ENCODE peak calls at places on chromosome X, in five cellular contexts. Q is OCI-LY7, S is neural progenitor cell, Z is mesenchymal stem cell, M is HCT116. C is an unnamed sample.

GRCh38 chrX:106917830-106918500 is 2.2 kb upstream of the CLDN2 start:
- DNase-seq in Z (peak; percentile 20), M (peak; percentile 88), S (no peak), Q (no peak), C (no peak)

GRCh38 chrX:2679534-2680485 is 11.3 kb upstream of the CD99 start:
- DNase-seq in Z (peak; percentile 74), Q (no peak), S (no peak), M (no peak), C (no peak)

GRCh38 chrX:154655786-154656185 is 2.4 kb upstream of the CTAG2 start:
- DNase-seq in Q (no peak), S (no peak), Z (no peak), M (no peak), C (no peak)

GRCh38 chrX:107700317-107700774 is 72.0 kb downstream of the PRPS1 start:
- DNase-seq in S (no peak), Q (no peak), Z (peak; percentile 79), M (no peak), C (peak; percentile 41)

GRCh38 chrX:105882581-105883275 is 60.4 kb downstream of the NRK start:
- DNase-seq in M (no peak), Z (peak; percentile 79), S (no peak), Q (no peak), C (no peak)

GRCh38 chrX:115018040-115018647 is 728 bp upstream of the IL13RA2 start:
- DNase-seq in M (no peak), Q (no peak), S (peak; percentile 47), Z (no peak), C (peak; percentile 71)

GRCh38 chrX:24424948-24425347 is 40.1 kb upstream of the PDK3 start:
- DNase-seq in M (no peak), S (no peak), Z (no peak), Q (no peak), C (no peak)

GRCh38 chrX:107571296-107571998 is 56.9 kb upstream of the PRPS1 start:
- DNase-seq in Q (no peak), S (no peak), M (peak; percentile 8), Z (peak; percentile 93), C (no peak)

GRCh38 chrX:119757979-119758681 is at the start of gene SOWAHD:
- DNase-seq in Q (peak; percentile 39), Z (peak; percentile 26), S (peak; percentile 60), M (no peak), C (no peak)

GRCh38 chrX:8455600-8455999 is 9.0 kb upstream of the VCX3B start:
- DNase-seq in Z (no peak), M (no peak), S (no peak), Q (no peak), C (no peak)

GRCh38 chrX:37825225-37825842 is 22.0 kb downstream of the DYNLT3 start:
- DNase-seq in S (peak; percentile 40), M (peak; percentile 8), Z (peak; percentile 37), Q (peak; percentile 73), C (peak; percentile 86)

GRCh38 chrX:53078943-53079342 is 3.2 kb upstream of the TSPYL2 start:
- DNase-seq in S (no peak), Z (no peak), M (no peak), Q (no peak), C (no peak)

GRCh38 chrX:78545233-78545632 is 113.9 kb downstream of the RTL3 start:
- DNase-seq in M (no peak), Z (no peak), Q (no peak), S (no peak), C (no peak)

GRCh38 chrX:104762641-104763040 is 196.6 kb downstream of the IL1RAPL2 start:
- DNase-seq in M (no peak), Z (no peak), Q (no peak), S (no peak), C (no peak)

GRCh38 chrX:19827088-19827487 is 60.3 kb downstream of the SH3KBP1 start:
- DNase-seq in S (no peak), Z (no peak), Q (no peak), M (no peak), C (no peak)
- H2AFZ ChIP-seq in S (no peak overlapping the region), Z (no peak overlapping the region), Q (no peak overlapping the region), M (no peak overlapping the region), C (no peak overlapping the region)

GRCh38 chrX:51852621-51853020 is 40.8 kb upstream of the MAGED1 start:
- DNase-seq in M (no peak), S (peak; percentile 1), Z (no peak), Q (no peak), C (no peak)

GRCh38 chrX:51860679-51861078 is 32.7 kb upstream of the MAGED1 start:
- DNase-seq in S (peak; percentile 52), Z (peak; percentile 35), M (peak; percentile 18), Q (peak; percentile 33), C (peak; percentile 61)

GRCh38 chrX:51853251-51853650 is 40.2 kb upstream of the MAGED1 start:
- DNase-seq in Z (no peak), Q (no peak), M (no peak), S (peak; percentile 26), C (no peak)

GRCh38 chrX:51855698-51856097 is 37.7 kb upstream of the MAGED1 start:
- DNase-seq in Q (no peak), Z (no peak), M (no peak), S (no peak), C (no peak)

GRCh38 chrX:51857159-51857733 is 36.2 kb upstream of the MAGED1 start:
- DNase-seq in Q (no peak), M (no peak), S (no peak), Z (no peak), C (no peak)
- H2AFZ ChIP-seq in Q (no peak overlapping the region), M (no peak overlapping the region), S (no peak overlapping the region), Z (no peak overlapping the region), C (no peak overlapping the region)

GRCh38 chrX:130300010-130300282 is 31.2 kb upstream of the ZNF280C start:
- DNase-seq in S (no peak), Z (no peak), Q (no peak), M (no peak), C (no peak)
- H2AFZ ChIP-seq in S (peak overlapping the region; percentile 87), Z (no peak overlapping the region), Q (no peak overlapping the region), M (no peak overlapping the region), C (no peak overlapping the region)

DNA sequence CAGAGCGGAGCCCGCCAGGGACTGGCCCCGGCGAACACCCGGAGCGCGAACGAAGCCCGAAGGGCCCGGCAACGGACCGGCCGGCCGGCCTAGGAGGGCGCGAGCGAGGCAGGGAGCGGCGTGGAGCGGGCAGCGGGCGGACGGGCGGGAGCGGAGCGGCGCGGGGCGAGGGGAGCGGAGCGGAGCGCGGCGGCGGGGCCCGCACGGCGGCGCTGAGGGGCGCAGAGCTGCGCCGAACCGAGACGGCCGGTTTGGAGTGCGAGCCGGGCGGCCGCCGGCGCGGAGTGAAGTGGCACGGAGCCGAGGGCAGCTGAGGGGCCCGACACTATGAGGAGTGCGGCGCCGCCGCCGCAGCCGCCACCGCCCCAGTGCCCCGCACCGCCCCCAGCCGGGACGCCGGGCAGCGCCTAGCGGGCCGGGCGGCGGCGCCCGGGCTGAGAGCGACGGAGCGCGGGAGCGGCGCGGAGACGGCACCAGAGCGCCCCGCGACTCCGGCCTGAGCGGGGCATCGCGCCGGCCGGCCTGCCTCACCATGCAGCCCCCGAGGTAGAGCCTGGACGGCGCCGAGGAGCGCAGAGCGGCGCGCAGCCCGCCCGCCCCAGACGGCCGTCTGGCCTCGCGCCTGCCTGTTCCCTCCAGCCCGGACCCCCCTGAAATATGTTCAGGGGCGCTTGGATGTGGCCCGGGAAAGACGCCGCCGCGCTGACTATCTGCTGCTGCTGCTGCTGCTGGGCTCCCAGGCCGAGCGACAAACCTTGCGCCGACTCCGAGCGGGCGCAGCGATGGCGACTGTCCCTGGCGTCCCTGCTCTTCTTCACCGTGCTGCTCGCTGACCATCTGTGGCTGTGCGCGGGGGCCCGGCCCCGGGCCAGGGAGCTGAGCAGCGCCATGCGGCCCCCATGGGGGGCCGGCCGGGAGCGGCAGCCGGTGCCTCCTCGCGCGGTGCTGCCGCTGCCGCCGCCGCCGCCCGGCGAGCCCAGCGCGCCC is 793 bp downstream of the NALF2 start:
- DNase-seq in S (peak; percentile 55), Z (no peak), Q (peak; percentile 22), M (no peak), C (no peak)
- H2AFZ ChIP-seq in S (peak overlapping the region; percentile 89), Z (no peak overlapping the region), Q (peak overlapping the region; percentile 25), M (no peak overlapping the region), C (peak overlapping the region; percentile 78)

GRCh38 chrX:13376857-13377441 is 57.1 kb upstream of the ATXN3L start:
- DNase-seq in S (no peak), Q (no peak), M (no peak), Z (peak; percentile 86), C (no peak)
- H2AFZ ChIP-seq in S (no peak overlapping the region), Q (no peak overlapping the region), M (no peak overlapping the region), Z (no peak overlapping the region), C (no peak overlapping the region)

DNA sequence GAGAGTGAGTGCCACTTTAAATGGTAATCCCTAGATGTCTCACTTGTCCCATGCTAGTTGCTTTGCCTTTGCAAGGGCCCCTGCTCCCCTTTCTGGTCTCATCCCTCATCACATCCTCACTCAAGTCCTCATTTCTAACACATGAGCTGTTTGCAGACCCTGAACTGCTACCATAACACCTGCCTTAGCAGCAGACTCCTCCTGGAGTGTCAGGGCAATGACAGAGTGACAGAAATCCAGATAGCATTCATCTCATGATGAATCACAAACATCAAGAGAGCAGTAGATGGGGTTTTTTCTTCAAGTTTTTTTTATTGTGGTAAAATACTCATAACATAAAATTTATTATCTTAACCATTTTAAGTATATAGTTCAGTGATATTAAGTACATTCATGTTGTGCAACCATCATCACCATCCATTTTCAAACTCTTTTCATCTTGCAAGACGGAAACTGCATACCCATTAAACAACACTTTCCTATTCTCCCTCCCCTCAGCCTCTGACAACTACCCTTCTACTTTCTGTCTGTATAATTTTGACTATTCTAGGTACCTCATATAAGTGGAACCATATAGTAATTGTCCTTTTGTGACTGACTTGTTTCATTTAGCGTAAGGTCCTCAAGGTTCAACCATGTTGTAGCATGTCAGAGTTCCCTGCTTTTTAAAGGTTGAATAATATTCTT is 133.2 kb upstream of the RPS6KA3 start:
- DNase-seq in Q (no peak), Z (no peak), S (no peak), M (no peak), C (no peak)
- H2AFZ ChIP-seq in Q (no peak overlapping the region), Z (no peak overlapping the region), S (no peak overlapping the region), M (no peak overlapping the region), C (no peak overlapping the region)

DNA sequence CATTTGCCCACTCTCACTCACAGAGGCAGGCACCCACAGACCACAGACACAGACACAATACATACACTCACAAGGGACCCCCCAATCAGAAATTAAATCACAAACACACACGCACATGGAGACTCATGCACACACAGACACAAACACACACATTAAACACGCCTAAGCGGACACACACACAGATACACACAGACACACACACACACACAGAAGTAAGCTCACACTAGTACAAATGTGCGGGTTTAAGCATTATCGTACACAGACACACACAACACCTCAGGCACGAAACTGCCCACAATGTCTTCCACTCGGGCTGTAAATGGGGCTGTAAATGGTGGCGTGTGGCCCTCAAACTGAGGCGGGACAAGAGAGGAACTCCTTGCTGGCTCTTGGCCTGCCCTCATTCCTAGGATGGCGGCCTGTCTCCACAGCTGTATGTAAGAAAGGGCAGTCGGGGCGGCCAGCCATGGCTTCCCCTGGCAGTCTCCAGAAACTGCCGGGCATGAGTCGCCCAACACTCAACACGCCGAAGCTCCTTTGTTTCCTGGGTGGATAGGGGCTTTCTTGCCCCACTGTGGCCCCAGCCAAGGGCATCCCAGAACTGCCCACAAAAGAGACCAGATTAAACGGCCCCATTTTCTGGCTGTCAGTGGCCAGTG is 53.9 kb downstream of the NBDY start:
- DNase-seq in Z (no peak), S (no peak), M (no peak), Q (no peak), C (no peak)
- H2AFZ ChIP-seq in Z (no peak overlapping the region), S (no peak overlapping the region), M (no peak overlapping the region), Q (no peak overlapping the region), C (peak overlapping the region; percentile 83)

GRCh38 chrX:70554081-70554480 is 109.4 kb downstream of the DLG3 start:
- DNase-seq in S (no peak), Z (peak; percentile 24), Q (no peak), M (no peak), C (no peak)
- H2AFZ ChIP-seq in S (no peak overlapping the region), Z (no peak overlapping the region), Q (no peak overlapping the region), M (no peak overlapping the region), C (no peak overlapping the region)

C was measured in Karpas-422.